ENCODE peak calls at places on chromosomes 12 and 14, in five cellular contexts. One of them, this sample, is unnamed.

GRCh38 chr12:93616584-93617101 is 44.2 kb downstream of the SOCS2 start:
- DNase-seq in gastrocnemius medialis: no peak
- DNase-seq in CD8-positive, alpha-beta T cell: no peak
- DNase-seq in H1: peak
- DNase-seq in uterus: no peak
- DNase-seq in this sample: peak

GRCh38 chr14:96117101-96117897 is 78.1 kb downstream of the C14orf132 start:
- DNase-seq in H1: no peak
- DNase-seq in gastrocnemius medialis: no peak
- DNase-seq in CD8-positive, alpha-beta T cell: no peak
- DNase-seq in uterus: no peak
- DNase-seq in this sample: no peak

GRCh38 chr14:92949496-92950192 is 26.7 kb downstream of the CHGA start:
- DNase-seq in gastrocnemius medialis: no peak
- DNase-seq in H1: no peak
- DNase-seq in CD8-positive, alpha-beta T cell: no peak
- DNase-seq in uterus: no peak
- DNase-seq in this sample: no peak

GRCh38 chr12:94874986-94875312 is 128.5 kb downstream of the NDUFA12 start:
- DNase-seq in gastrocnemius medialis: no peak
- DNase-seq in uterus: no peak
- DNase-seq in CD8-positive, alpha-beta T cell: no peak
- DNase-seq in H1: no peak
- DNase-seq in this sample: no peak

GRCh38 chr14:82667006-82667405 is 1133.4 kb upstream of the SEL1L start:
- DNase-seq in uterus: no peak
- DNase-seq in gastrocnemius medialis: no peak
- DNase-seq in H1: no peak
- DNase-seq in CD8-positive, alpha-beta T cell: no peak
- DNase-seq in this sample: no peak

GRCh38 chr12:132237772-132238486 is 91.5 kb downstream of the GALNT9 start:
- DNase-seq in H1: no peak
- DNase-seq in gastrocnemius medialis: no peak
- DNase-seq in uterus: no peak
- DNase-seq in CD8-positive, alpha-beta T cell: no peak
- DNase-seq in this sample: no peak

GRCh38 chr12:53937099-53937498 is 1.5 kb upstream of the HOXC13 start:
- DNase-seq in uterus: no peak
- DNase-seq in gastrocnemius medialis: no peak
- DNase-seq in H1: peak
- DNase-seq in CD8-positive, alpha-beta T cell: no peak
- DNase-seq in this sample: no peak

GRCh38 chr14:58796636-58797429 is 159.1 kb downstream of the DACT1 start:
- DNase-seq in gastrocnemius medialis: no peak
- DNase-seq in uterus: no peak
- DNase-seq in CD8-positive, alpha-beta T cell: no peak
- DNase-seq in H1: no peak
- DNase-seq in this sample: peak

GRCh38 chr14:69996197-69996596 is 117.0 kb downstream of the SMOC1 start:
- DNase-seq in CD8-positive, alpha-beta T cell: no peak
- DNase-seq in H1: no peak
- DNase-seq in gastrocnemius medialis: no peak
- DNase-seq in uterus: no peak
- DNase-seq in this sample: no peak

GRCh38 chr12:121718653-121719239 is 6.2 kb downstream of the TMEM120B start:
- DNase-seq in uterus: no peak
- DNase-seq in H1: no peak
- DNase-seq in CD8-positive, alpha-beta T cell: no peak
- DNase-seq in gastrocnemius medialis: no peak
- DNase-seq in this sample: no peak

GRCh38 chr12:96197503-96198272 is 3.5 kb downstream of the ELK3 start:
- DNase-seq in uterus: no peak
- DNase-seq in gastrocnemius medialis: no peak
- DNase-seq in H1: no peak
- DNase-seq in CD8-positive, alpha-beta T cell: no peak
- DNase-seq in this sample: no peak

GRCh38 chr12:54262403-54262925 is 17.5 kb downstream of the CBX5 start:
- DNase-seq in H1: no peak
- DNase-seq in CD8-positive, alpha-beta T cell: no peak
- DNase-seq in gastrocnemius medialis: no peak
- DNase-seq in uterus: no peak
- DNase-seq in this sample: no peak

GRCh38 chr12:116910645-116911449 is at the start of gene FBXW8:
- DNase-seq in uterus: peak
- DNase-seq in gastrocnemius medialis: peak
- DNase-seq in CD8-positive, alpha-beta T cell: peak
- DNase-seq in H1: peak
- DNase-seq in this sample: peak

GRCh38 chr12:3988519-3989217 is 115.5 kb upstream of the PARP11 start:
- DNase-seq in gastrocnemius medialis: no peak
- DNase-seq in H1: no peak
- DNase-seq in CD8-positive, alpha-beta T cell: peak
- DNase-seq in uterus: no peak
- DNase-seq in this sample: no peak

GRCh38 chr12:71439613-71440392 is at the start of gene LGR5:
- DNase-seq in gastrocnemius medialis: no peak
- DNase-seq in H1: peak
- DNase-seq in uterus: no peak
- DNase-seq in CD8-positive, alpha-beta T cell: no peak
- DNase-seq in this sample: no peak

GRCh38 chr14:74906923-74907620 is 16.0 kb downstream of the RPS6KL1 start:
- DNase-seq in H1: no peak
- DNase-seq in uterus: no peak
- DNase-seq in CD8-positive, alpha-beta T cell: no peak
- DNase-seq in gastrocnemius medialis: no peak
- DNase-seq in this sample: no peak

GRCh38 chr14:69625299-69626131 is 14.1 kb downstream of the SUSD6 start:
- DNase-seq in gastrocnemius medialis: peak
- DNase-seq in uterus: peak
- DNase-seq in CD8-positive, alpha-beta T cell: peak
- DNase-seq in H1: no peak
- DNase-seq in this sample: peak

GRCh38 chr12:93520454-93520853 is 52.0 kb upstream of the SOCS2 start:
- DNase-seq in H1: no peak
- DNase-seq in CD8-positive, alpha-beta T cell: no peak
- DNase-seq in uterus: no peak
- DNase-seq in gastrocnemius medialis: no peak
- DNase-seq in this sample: no peak

GRCh38 chr14:24695265-24696241 is 61.6 kb upstream of the GZMB start:
- DNase-seq in CD8-positive, alpha-beta T cell: no peak
- DNase-seq in uterus: no peak
- DNase-seq in gastrocnemius medialis: no peak
- DNase-seq in H1: no peak
- DNase-seq in this sample: no peak

GRCh38 chr12:101581190-101581589 is 13.6 kb upstream of the MYBPC1 start:
- DNase-seq in H1: no peak
- DNase-seq in uterus: no peak
- DNase-seq in gastrocnemius medialis: no peak
- DNase-seq in CD8-positive, alpha-beta T cell: no peak
- DNase-seq in this sample: no peak

GRCh38 chr14:28751467-28752058 is 15.0 kb upstream of the FOXG1 start:
- DNase-seq in CD8-positive, alpha-beta T cell: no peak
- DNase-seq in uterus: no peak
- DNase-seq in gastrocnemius medialis: no peak
- DNase-seq in H1: peak
- DNase-seq in this sample: no peak

GRCh38 chr12:89936631-89937030 is 228.0 kb upstream of the ATP2B1 start:
- DNase-seq in CD8-positive, alpha-beta T cell: no peak
- DNase-seq in uterus: no peak
- DNase-seq in H1: no peak
- DNase-seq in gastrocnemius medialis: no peak
- DNase-seq in this sample: no peak

GRCh38 chr14:82806016-82806415 is 1272.4 kb upstream of the SEL1L start:
- DNase-seq in uterus: no peak
- DNase-seq in H1: no peak
- DNase-seq in gastrocnemius medialis: no peak
- DNase-seq in CD8-positive, alpha-beta T cell: no peak
- DNase-seq in this sample: no peak

GRCh38 chr14:65239897-65240296 is 137.6 kb upstream of the MAX start:
- DNase-seq in uterus: no peak
- DNase-seq in gastrocnemius medialis: no peak
- DNase-seq in CD8-positive, alpha-beta T cell: no peak
- DNase-seq in H1: no peak
- DNase-seq in this sample: no peak

GRCh38 chr14:64845878-64846277 is 33.8 kb downstream of the SPTB start:
- DNase-seq in gastrocnemius medialis: peak
- DNase-seq in uterus: no peak
- DNase-seq in H1: no peak
- DNase-seq in CD8-positive, alpha-beta T cell: no peak
- DNase-seq in this sample: no peak

GRCh38 chr14:105059035-105059916 is 6.0 kb downstream of the GPR132 start:
- DNase-seq in H1: peak
- DNase-seq in uterus: no peak
- DNase-seq in gastrocnemius medialis: no peak
- DNase-seq in CD8-positive, alpha-beta T cell: peak
- DNase-seq in this sample: peak

GRCh38 chr12:132729541-132730320 is 19.1 kb downstream of the PGAM5 start:
- DNase-seq in H1: no peak
- DNase-seq in CD8-positive, alpha-beta T cell: no peak
- DNase-seq in uterus: no peak
- DNase-seq in gastrocnemius medialis: no peak
- DNase-seq in this sample: no peak

DNA sequence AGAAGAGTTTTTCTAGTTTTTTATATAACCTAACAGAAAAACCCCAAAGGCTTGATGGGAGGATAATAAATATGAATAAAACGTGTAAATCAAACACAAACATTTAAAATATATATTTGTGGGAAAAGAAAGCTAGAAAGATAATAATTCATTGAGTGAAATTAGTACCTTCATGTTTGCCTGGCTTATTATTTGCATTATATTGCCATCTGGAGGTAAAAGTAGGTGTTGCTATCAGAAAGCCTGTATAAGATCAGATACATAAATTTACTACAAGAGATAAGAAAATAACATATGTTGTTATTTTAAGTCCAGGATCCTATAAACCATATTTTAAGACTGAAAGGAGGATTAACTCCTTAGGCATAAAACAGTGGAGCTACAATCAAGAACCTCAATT is 77.7 kb downstream of the NTS start:
- DNase-seq in gastrocnemius medialis: no peak
- DNase-seq in CD8-positive, alpha-beta T cell: no peak
- DNase-seq in uterus: no peak
- DNase-seq in H1: no peak
- DNase-seq in this sample: no peak
- TF ChIP-seq CTCF in gastrocnemius medialis: no peak
- TF ChIP-seq CTCF in CD8-positive, alpha-beta T cell: no peak
- TF ChIP-seq CTCF in uterus: no peak
- TF ChIP-seq CTCF in H1: no peak
- TF ChIP-seq CTCF in this sample: no peak

DNA sequence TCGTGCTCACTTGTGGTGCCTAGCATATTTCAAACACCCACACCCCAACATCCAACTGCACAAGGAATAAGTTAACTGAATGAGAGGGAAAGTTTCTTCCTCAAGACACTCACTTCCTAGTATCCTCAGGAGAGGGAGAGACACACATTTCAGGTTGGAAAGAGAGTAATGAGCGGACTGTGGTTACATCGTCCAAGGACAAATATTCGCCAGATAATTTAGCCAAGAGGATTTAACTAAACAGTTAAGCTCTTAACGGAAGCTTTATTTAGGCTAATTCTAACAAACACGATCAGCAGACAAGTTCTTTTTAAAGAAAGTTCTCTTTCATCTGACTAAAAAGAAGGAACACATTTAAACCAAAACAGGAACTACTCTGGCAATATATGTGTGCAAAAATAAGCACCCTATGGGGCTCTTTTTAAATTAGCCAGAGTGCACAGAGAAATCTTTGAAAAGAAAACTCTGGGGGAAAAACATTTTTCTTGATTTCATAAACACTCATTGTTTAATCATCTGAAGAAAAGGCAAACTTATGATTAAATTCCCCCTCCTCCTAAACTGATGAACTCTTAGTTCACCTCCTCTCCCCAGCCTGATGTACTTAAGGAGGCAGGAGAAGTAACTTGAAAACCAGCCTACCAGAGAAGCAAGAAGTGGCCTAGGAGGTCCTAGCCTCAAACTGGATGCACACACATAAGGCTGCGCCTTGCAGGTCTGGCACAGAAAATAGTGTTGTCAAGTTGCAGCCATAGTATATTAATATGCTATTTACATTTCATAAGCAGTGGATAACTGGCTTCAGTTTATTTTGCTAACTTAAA is 13.3 kb upstream of the BTG1 start:
- DNase-seq in uterus: no peak
- DNase-seq in gastrocnemius medialis: no peak
- DNase-seq in CD8-positive, alpha-beta T cell: no peak
- DNase-seq in H1: no peak
- DNase-seq in this sample: no peak
- H3K4me3 ChIP-seq in uterus: no peak
- H3K4me3 ChIP-seq in gastrocnemius medialis: no peak
- H3K4me3 ChIP-seq in CD8-positive, alpha-beta T cell: no peak
- H3K4me3 ChIP-seq in H1: no peak
- H3K4me3 ChIP-seq in this sample: no peak

DNA sequence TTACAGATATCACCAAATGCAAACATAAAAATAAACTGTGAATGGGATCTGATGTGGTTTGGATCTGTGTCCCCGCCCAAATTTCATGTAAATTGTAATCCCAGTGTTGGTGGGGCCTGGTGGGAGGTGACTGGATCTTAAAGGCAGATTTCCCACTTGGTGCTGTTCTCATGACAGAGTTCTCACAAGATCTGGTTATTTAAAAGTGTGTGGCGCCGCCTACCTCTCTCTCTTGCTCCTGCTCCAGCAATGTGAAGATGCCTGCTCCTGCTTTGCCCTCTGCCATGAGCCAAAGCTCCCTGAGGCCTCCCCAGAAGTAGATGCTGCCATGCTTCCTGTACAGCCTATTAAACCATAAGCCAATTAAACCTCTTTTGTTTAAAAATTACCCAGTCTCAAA is 47.8 kb downstream of the SLC25A21 start:
- DNase-seq in H1: peak
- DNase-seq in gastrocnemius medialis: no peak
- DNase-seq in CD8-positive, alpha-beta T cell: no peak
- DNase-seq in uterus: no peak
- DNase-seq in this sample: no peak
- TF ChIP-seq CTCF in H1: peak
- TF ChIP-seq CTCF in gastrocnemius medialis: no peak
- TF ChIP-seq CTCF in CD8-positive, alpha-beta T cell: no peak
- TF ChIP-seq CTCF in uterus: no peak
- TF ChIP-seq CTCF in this sample: no peak

DNA sequence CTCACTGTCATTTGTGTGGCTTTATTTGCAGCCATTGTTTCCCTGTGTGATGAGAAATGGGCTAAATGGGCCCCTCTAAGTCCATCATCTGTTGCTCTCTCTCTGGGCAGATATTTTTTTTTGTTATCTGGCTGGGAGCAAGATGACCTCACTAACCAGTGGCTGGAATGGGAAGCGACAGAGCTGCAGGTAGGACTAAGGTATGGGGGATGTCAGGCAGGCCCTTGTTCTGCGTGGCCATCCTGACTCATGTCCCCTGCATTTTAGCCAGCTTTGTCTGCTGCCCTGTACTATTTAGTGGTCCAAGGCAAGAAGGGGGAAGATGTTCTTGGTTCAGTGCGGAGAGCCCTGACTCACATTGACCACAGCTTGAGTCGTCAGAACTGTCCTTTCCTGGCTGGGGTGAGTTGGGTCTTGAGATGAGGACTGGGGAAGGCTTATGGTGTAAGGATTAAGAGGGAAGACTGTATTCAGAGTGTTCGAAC is 1.3 kb downstream of the MARS1 start:
- DNase-seq in uterus: no peak
- DNase-seq in gastrocnemius medialis: no peak
- DNase-seq in CD8-positive, alpha-beta T cell: no peak
- DNase-seq in H1: no peak
- DNase-seq in this sample: no peak
- H3K4me3 ChIP-seq in uterus: no peak
- H3K4me3 ChIP-seq in gastrocnemius medialis: peak
- H3K4me3 ChIP-seq in CD8-positive, alpha-beta T cell: no peak
- H3K4me3 ChIP-seq in H1: peak
- H3K4me3 ChIP-seq in this sample: no peak